ENCODE peak calls at places on chromosomes 3 and 15, in nine cellular contexts. V is heart left ventricle, C is sigmoid colon, P is endothelial cell of umbilical vein, I is ovary, L is uterus, B is HepG2, O is A549, N is gastrocnemius medialis. F is an unnamed sample.

GRCh38 chr3:377158-377561 is 180.6 kb downstream of the CHL1 start:
- DNase-seq in V (no peak), C (no peak), P (no peak), I (no peak), L (no peak), B (peak; percentile 42), O (peak; percentile 4), N (no peak), F (no peak)

GRCh38 chr3:30333143-30333542 is 273.3 kb upstream of the TGFBR2 start:
- DNase-seq in V (no peak), C (no peak), P (no peak), I (no peak), L (no peak), B (no peak), O (no peak), N (no peak), F (no peak)

GRCh38 chr3:87810427-87810826 is 248.4 kb downstream of the CGGBP1 start:
- DNase-seq in V (no peak), C (no peak), P (no peak), I (no peak), L (no peak), B (no peak), O (no peak), N (no peak), F (no peak)

GRCh38 chr3:58471025-58471887 is 20.6 kb upstream of the KCTD6 start:
- DNase-seq in V (no peak), C (no peak), P (peak; percentile 49), I (no peak), L (no peak), B (peak; percentile 95), O (peak; percentile 91), N (no peak), F (peak; percentile 70)

GRCh38 chr15:74461847-74462511 is 1.0 kb upstream of the UBL7 start:
- DNase-seq in V (no peak), C (no peak), P (peak; percentile 9), I (no peak), L (no peak), B (no peak), O (no peak), N (no peak), F (no peak)

GRCh38 chr3:11944052-11944673 is 60.0 kb upstream of the SYN2 start:
- DNase-seq in V (no peak), C (no peak), P (peak; percentile 42), I (no peak), L (no peak), B (peak; percentile 37), O (peak; percentile 56), N (no peak), F (peak; percentile 70)

GRCh38 chr3:111051354-111051753 is 20.3 kb upstream of the NECTIN3 start:
- DNase-seq in V (no peak), C (no peak), P (no peak), I (no peak), L (no peak), B (no peak), O (no peak), N (no peak), F (no peak)

GRCh38 chr3:25513642-25514266 is 85.7 kb downstream of the RARB start:
- DNase-seq in V (no peak), C (no peak), P (peak; percentile 61), I (no peak), L (no peak), B (no peak), O (no peak), N (no peak), F (no peak)

GRCh38 chr3:188179006-188179966 is 25.3 kb downstream of the LPP start:
- DNase-seq in V (peak; percentile 46), C (peak; percentile 89), P (no peak), I (no peak), L (peak; percentile 55), B (no peak), O (no peak), N (peak; percentile 53), F (no peak)

GRCh38 chr15:84832446-84833040 is 15.4 kb downstream of the ALPK3 start:
- DNase-seq in V (no peak), C (no peak), P (no peak), I (no peak), L (no peak), B (no peak), O (no peak), N (peak; percentile 81), F (no peak)

GRCh38 chr15:62896969-62897486 is 145.5 kb upstream of the TPM1 start:
- DNase-seq in V (peak; percentile 92), C (peak; percentile 97), P (peak; percentile 99), I (peak; percentile 91), L (peak; percentile 94), B (peak; percentile 93), O (peak; percentile 96), N (peak; percentile 72), F (peak; percentile 94)

GRCh38 chr15:23437146-23437545 is 9.9 kb downstream of the GOLGA6L2 start:
- DNase-seq in V (no peak), C (no peak), P (no peak), I (no peak), L (no peak), B (no peak), O (no peak), N (no peak), F (no peak)

GRCh38 chr3:146218880-146219866 is 31.7 kb downstream of the PLSCR4 start:
- DNase-seq in V (peak; percentile 27), C (no peak), P (peak; percentile 71), I (peak; percentile 55), L (peak; percentile 39), B (peak; percentile 6), O (peak; percentile 15), N (no peak), F (no peak)

GRCh38 chr3:146222204-146223046 is 28.5 kb downstream of the PLSCR4 start:
- DNase-seq in V (no peak), C (no peak), P (peak; percentile 95), I (no peak), L (no peak), B (peak; percentile 97), O (peak; percentile 27), N (no peak), F (peak; percentile 69)

GRCh38 chr3:146221276-146221675 is 29.6 kb downstream of the PLSCR4 start:
- DNase-seq in V (no peak), C (no peak), P (peak; percentile 57), I (no peak), L (no peak), B (peak; percentile 3), O (no peak), N (no peak), F (no peak)

GRCh38 chr3:146214493-146214892 is 36.4 kb downstream of the PLSCR4 start:
- DNase-seq in V (no peak), C (no peak), P (no peak), I (no peak), L (no peak), B (no peak), O (no peak), N (no peak), F (no peak)

DNA sequence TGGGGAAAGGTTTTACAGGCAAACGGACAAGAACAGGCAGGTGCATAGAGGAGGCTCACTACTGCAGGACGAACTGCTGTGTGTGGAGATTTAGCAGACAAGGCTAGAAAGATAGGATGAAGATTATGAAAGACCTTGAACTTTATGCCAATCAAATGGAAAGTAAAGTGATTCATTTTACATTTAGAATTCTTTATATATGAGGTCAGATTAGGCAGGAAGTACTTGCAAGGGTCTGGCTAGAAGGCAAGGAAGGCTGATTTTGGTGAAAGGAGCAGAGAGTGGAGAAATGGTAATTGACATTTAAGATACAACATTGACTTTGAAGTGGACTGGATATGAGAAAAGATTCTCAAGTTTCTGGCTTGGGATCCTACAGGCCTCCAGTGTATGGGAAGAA is 33.6 kb downstream of the PLSCR4 start:
- DNase-seq in V (no peak), C (no peak), P (no peak), I (no peak), L (no peak), B (no peak), O (no peak), N (no peak), F (no peak)
- TF ChIP-seq POLR2A in V (no peak), C (no peak), P (no peak), I (no peak), L (no peak), B (no peak), O (no peak), N (no peak), F (no peak)

DNA sequence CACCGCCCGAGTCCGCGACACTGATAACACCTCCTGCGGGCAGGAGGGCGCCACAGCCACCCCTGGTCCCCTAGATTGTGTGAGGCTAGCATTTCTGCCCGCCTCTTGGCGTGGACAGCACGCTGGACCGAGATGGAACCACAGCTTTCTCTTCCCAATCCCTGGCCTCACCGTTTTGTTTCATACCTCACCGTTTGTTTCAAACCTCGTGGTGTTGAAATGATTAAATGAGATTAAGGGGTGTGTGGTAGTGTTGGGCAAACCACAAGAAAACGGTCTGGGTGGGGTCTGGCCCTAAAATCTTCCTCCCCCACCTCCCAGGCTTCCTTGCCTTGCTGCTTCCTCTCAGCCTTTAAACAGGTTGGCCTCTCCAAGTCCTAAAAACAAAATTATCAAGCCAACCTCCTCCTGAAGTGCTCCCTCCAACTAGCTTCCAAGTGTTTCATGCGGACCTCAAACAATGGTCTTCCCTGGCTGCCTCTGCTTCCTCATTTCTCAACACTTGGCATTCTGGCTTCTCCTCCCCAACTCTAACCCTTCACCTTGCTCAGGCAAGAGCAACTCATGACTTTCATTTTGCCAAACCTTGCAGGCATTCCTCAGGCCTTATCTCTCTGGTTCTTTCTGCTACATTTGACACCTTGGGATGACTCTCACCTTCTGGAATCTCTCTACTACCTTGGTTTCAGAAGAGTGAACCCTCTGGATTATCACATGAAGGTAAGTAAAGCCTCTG is 1.4 kb upstream of the ATP13A3 start:
- DNase-seq in V (no peak), C (no peak), P (no peak), I (no peak), L (no peak), B (no peak), O (no peak), N (no peak), F (no peak)
- TF ChIP-seq POLR2A in V (no peak), C (no peak), P (no peak), I (no peak), L (no peak), B (no peak), O (no peak), N (no peak), F (no peak)

DNA sequence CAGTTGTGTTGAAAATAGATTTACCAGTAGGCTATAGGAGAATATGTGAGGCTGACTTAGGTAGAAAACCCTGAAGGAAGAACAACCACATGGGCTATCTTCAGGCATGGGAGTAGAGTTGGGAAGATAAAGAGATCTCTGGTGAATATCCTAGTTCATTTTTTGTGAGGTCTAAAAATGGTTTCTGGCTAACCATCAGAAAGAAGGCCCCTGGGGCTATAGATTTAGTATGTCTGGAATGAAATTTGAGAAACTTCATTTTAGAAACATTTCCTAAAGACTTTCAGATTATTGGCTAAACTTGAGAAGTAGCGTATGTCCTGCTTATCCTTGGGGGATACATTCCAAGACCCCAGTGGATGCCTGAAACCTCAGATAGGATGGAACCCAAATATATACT is 148.2 kb downstream of the NAALADL2 start:
- DNase-seq in V (no peak), C (no peak), P (no peak), I (no peak), L (no peak), B (no peak), O (no peak), N (no peak), F (no peak)
- TF ChIP-seq POLR2A in V (no peak), C (no peak), P (no peak), I (no peak), L (no peak), B (no peak), O (no peak), N (no peak), F (no peak)

DNA sequence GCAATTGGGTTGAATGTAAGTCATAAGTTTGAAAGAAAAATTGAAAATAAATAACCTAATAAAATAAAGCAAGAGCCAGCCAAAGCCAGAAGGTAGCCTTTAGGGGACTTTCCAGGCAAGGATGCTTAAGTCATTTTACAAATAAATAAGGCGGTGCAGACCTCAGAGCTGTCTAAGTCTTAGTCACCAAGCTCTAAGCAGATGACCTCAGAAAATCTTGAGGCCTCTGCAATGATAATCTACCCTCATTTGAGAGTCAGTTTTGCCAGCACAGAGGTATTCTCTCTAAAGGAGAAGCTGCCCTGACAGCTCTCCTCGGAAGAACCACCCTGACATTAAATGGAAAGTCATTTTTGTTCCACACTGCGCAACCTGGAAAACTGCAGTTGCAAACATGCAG is 113.9 kb downstream of the OXNAD1 start:
- DNase-seq in V (no peak), C (no peak), P (no peak), I (no peak), L (no peak), B (no peak), O (no peak), N (no peak), F (no peak)
- TF ChIP-seq POLR2A in V (no peak), C (no peak), P (no peak), I (no peak), L (no peak), B (no peak), O (no peak), N (no peak), F (no peak)

F was measured in HCT116.